ENCODE peak calls at places on chromosomes 7 and 10, in seven cellular contexts. L, Z, E, C, Q, S and X are unnamed samples.
A peak's percentile ranks its signal among the peaks of the same experiment; 100 is the strongest.

GRCh38 chr7:30845426-30846135 is 66.1 kb upstream of the AQP1 start:
- DNase-seq in Q (peak; percentile 16), E (peak; percentile 19), C (peak; percentile 65), Z (peak; percentile 63), S (peak; percentile 33), L (no peak), X (no peak)

GRCh38 chr7:124515431-124515830 is 250.2 kb downstream of the GPR37 start:
- DNase-seq in C (no peak), Q (no peak), L (no peak), E (no peak), Z (no peak), S (no peak), X (no peak)

GRCh38 chr10:88892223-88892967 is 12.3 kb downstream of the STAMBPL1 start:
- DNase-seq in Q (no peak), E (no peak), S (peak; percentile 65), C (peak; percentile 68), L (no peak), Z (no peak), X (no peak)

GRCh38 chr10:12703813-12704212 is 297.7 kb downstream of the CCDC3 start:
- DNase-seq in L (no peak), S (peak; percentile 83), Q (peak; percentile 76), Z (peak; percentile 76), E (no peak), C (peak; percentile 87), X (no peak)

GRCh38 chr7:665751-666453 is 60.6 kb upstream of the DNAAF5 start:
- DNase-seq in C (no peak), L (no peak), S (no peak), E (no peak), Z (peak; percentile 29), Q (no peak), X (no peak)

GRCh38 chr7:122652851-122653250 is 46.1 kb downstream of the RNF133 start:
- DNase-seq in Q (no peak), E (no peak), Z (peak; percentile 3), L (no peak), S (no peak), C (no peak), X (no peak)

GRCh38 chr7:388023-388355 is 98.0 kb downstream of the FOXL3 start:
- DNase-seq in Q (no peak), C (no peak), E (no peak), Z (no peak), S (no peak), L (peak; percentile 32), X (no peak)

GRCh38 chr7:47602272-47603004 is 20.5 kb upstream of the TNS3 start:
- DNase-seq in Z (no peak), E (no peak), Q (peak; percentile 92), S (no peak), C (no peak), L (no peak), X (no peak)

GRCh38 chr10:60942604-60943269 is 1.2 kb downstream of the RHOBTB1 start:
- DNase-seq in S (peak; percentile 44), E (peak; percentile 10), Q (no peak), L (no peak), C (peak; percentile 31), Z (peak; percentile 47), X (no peak)

GRCh38 chr7:142385528-142386340 is 127.9 kb upstream of the PRSS58 start:
- DNase-seq in Z (peak; percentile 75), S (peak; percentile 70), E (peak; percentile 64), C (peak; percentile 76), Q (peak; percentile 87), L (peak; percentile 76), X (peak; percentile 34)

GRCh38 chr7:45704683-45705016 is 130.5 kb downstream of the ADCY1 start:
- DNase-seq in S (no peak), C (no peak), Z (no peak), L (no peak), Q (no peak), E (no peak), X (no peak)

GRCh38 chr7:80134536-80135305 is at the start of gene GNAI1:
- DNase-seq in L (peak; percentile 93), S (peak; percentile 75), Z (peak; percentile 88), Q (peak; percentile 89), E (peak; percentile 87), C (peak; percentile 74), X (peak; percentile 57)

GRCh38 chr7:116524609-116525297 is at the start of gene CAV1:
- DNase-seq in C (peak; percentile 92), Z (peak; percentile 95), E (peak; percentile 95), L (peak; percentile 85), S (peak; percentile 97), Q (peak; percentile 97), X (peak; percentile 79)
- TF ChIP-seq CTCF in C (peak; percentile 39), Z (peak; percentile 27), E (no peak), L (no peak), S (peak; percentile 31), Q (peak; percentile 12), X (peak; percentile 20)

GRCh38 chr10:59868974-59869940 is 37.1 kb downstream of the CCDC6 start:
- DNase-seq in E (no peak), L (no peak), C (no peak), Q (no peak), S (no peak), Z (no peak), X (no peak)

GRCh38 chr10:59864141-59864962 is 42.0 kb downstream of the CCDC6 start:
- DNase-seq in Z (no peak), L (no peak), S (no peak), E (no peak), C (no peak), Q (no peak), X (no peak)

GRCh38 chr10:59867590-59867989 is 38.8 kb downstream of the CCDC6 start:
- DNase-seq in E (no peak), Z (no peak), S (no peak), C (no peak), L (no peak), Q (no peak), X (no peak)

GRCh38 chr10:59870152-59870551 is 36.2 kb downstream of the CCDC6 start:
- DNase-seq in E (no peak), C (no peak), L (no peak), Z (no peak), S (no peak), Q (no peak), X (no peak)

DNA sequence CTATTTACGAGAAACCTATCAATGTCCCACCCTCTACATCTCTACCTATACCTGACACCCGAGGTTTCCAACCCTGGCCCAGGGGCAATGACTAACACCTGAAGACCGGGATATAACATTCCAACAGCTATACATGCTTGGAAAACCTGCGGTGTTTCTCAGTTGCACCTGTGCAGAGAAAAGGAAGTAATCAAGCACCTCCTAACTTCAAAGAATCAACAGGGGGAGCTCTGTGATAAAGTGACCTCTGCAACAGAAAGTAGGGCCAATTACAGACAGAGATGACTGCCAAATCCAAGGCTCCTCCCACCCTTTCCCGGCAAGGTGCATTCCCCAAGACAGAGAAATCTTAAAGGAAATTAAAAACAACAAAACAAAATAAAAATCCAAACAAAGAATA is 41.3 kb downstream of the CCDC6 start:
- DNase-seq in Z (peak; percentile 44), Q (peak; percentile 75), E (peak; percentile 79), L (no peak), C (peak; percentile 18), S (no peak), X (no peak)
- TF ChIP-seq CTCF in Z (peak; percentile 26), Q (peak; percentile 40), E (peak; percentile 57), L (peak; percentile 40), C (peak; percentile 23), S (peak; percentile 15), X (peak; percentile 22)

GRCh38 chr7:7180725-7181428 is 1.5 kb upstream of the C1GALT1 start:
- DNase-seq in L (no peak), C (no peak), E (no peak), Q (no peak), Z (peak; percentile 5), S (no peak), X (no peak)

GRCh38 chr7:7183061-7183832 is 903 bp downstream of the C1GALT1 start:
- DNase-seq in C (no peak), L (peak; percentile 85), S (peak; percentile 54), Q (peak; percentile 64), Z (peak; percentile 25), E (peak; percentile 77), X (no peak)

GRCh38 chr7:7181519-7182155 is 707 bp upstream of the C1GALT1 start:
- DNase-seq in L (no peak), Q (peak; percentile 57), C (peak; percentile 28), S (no peak), E (peak; percentile 48), Z (peak; percentile 58), X (no peak)

GRCh38 chr7:7183833-7184463 is 1.6 kb downstream of the C1GALT1 start:
- DNase-seq in S (peak; percentile 52), Q (no peak), Z (peak; percentile 13), L (no peak), E (no peak), C (no peak), X (no peak)

GRCh38 chr7:7182156-7183060 is at the start of gene C1GALT1:
- DNase-seq in Q (peak; percentile 98), C (peak; percentile 97), Z (peak; percentile 99), E (peak; percentile 99), L (peak; percentile 99), S (peak; percentile 99), X (peak; percentile 96)
- TF ChIP-seq CTCF in Q (peak; percentile 17), C (peak; percentile 56), Z (peak; percentile 61), E (peak; percentile 43), L (peak; percentile 44), S (peak; percentile 57), X (peak; percentile 58)

GRCh38 chr7:66905689-66906088 is 15.3 kb upstream of the TMEM248 start:
- DNase-seq in Z (no peak), L (no peak), S (no peak), Q (no peak), E (no peak), C (no peak), X (no peak)
- TF ChIP-seq CTCF in Z (peak; percentile 28), L (no peak), S (no peak), Q (no peak), E (no peak), C (peak; percentile 7), X (no peak)

DNA sequence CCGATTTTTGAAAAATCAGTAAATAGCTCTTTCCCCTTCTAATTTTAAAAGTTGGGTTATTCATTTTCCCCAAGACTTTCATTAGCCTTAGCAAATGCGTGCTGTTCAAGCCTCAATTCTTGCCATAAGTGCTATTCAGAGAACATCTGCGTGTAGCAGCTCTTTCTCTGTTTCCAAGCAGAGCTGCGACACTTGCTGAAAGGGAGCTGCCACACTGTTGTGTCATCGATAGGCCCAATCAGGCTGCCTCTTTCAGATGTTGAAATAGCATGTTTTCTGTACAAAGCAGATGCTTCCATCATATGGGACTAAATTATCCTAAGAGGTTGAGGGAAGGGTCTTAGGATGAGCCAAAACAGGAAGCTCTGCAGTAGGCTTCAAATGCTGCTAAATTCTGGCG is 220.9 kb upstream of the CDC14C start:
- DNase-seq in E (no peak), Q (no peak), L (no peak), S (no peak), C (no peak), Z (no peak), X (no peak)
- TF ChIP-seq CTCF in E (no peak), Q (no peak), L (no peak), S (no peak), C (no peak), Z (no peak), X (no peak)

GRCh38 chr7:149067869-149068268 is 22.6 kb downstream of the ZNF786 start:
- DNase-seq in C (no peak), L (no peak), Z (no peak), E (no peak), S (no peak), Q (peak; percentile 20), X (no peak)
- TF ChIP-seq CTCF in C (no peak), L (no peak), Z (no peak), E (peak; percentile 47), S (no peak), Q (no peak), X (no peak)